ENCODE peak calls at places on chromosomes 1 and 21, in four cellular contexts. One of them, this sample, is unnamed.

GRCh38 chr1:178870944-178871343 is at the start of gene ANGPTL1:
- DNase-seq in colonic mucosa: no peak
- DNase-seq in PC-9: no peak
- DNase-seq in RWPE2: no peak
- DNase-seq in this sample: no peak

GRCh38 chr1:232369451-232369850 is 260.5 kb downstream of the SIPA1L2 start:
- DNase-seq in colonic mucosa: no peak
- DNase-seq in PC-9: no peak
- DNase-seq in RWPE2: no peak
- DNase-seq in this sample: no peak

GRCh38 chr1:223700942-223701637 is 11.2 kb upstream of the CAPN2 start:
- DNase-seq in colonic mucosa: no peak
- DNase-seq in PC-9: peak
- DNase-seq in RWPE2: peak
- DNase-seq in this sample: no peak

GRCh38 chr1:170630977-170631376 is 33.0 kb upstream of the PRRX1 start:
- DNase-seq in colonic mucosa: no peak
- DNase-seq in PC-9: no peak
- DNase-seq in RWPE2: no peak
- DNase-seq in this sample: no peak

GRCh38 chr1:193479187-193479586 is 292.8 kb upstream of the B3GALT2 start:
- DNase-seq in colonic mucosa: peak
- DNase-seq in PC-9: no peak
- DNase-seq in RWPE2: no peak
- DNase-seq in this sample: peak

GRCh38 chr1:14599173-14599754 is 779 bp downstream of the KAZN start:
- DNase-seq in colonic mucosa: no peak
- DNase-seq in PC-9: no peak
- DNase-seq in RWPE2: no peak
- DNase-seq in this sample: no peak

GRCh38 chr1:7313081-7313546 is 458.0 kb upstream of the VAMP3 start:
- DNase-seq in colonic mucosa: peak
- DNase-seq in PC-9: no peak
- DNase-seq in RWPE2: no peak
- DNase-seq in this sample: no peak

GRCh38 chr1:159341736-159342135 is 39.6 kb downstream of the FCER1A start:
- DNase-seq in colonic mucosa: no peak
- DNase-seq in PC-9: no peak
- DNase-seq in RWPE2: no peak
- DNase-seq in this sample: no peak

GRCh38 chr21:30268608-30269197 is 14.0 kb downstream of the KRTAP24-1 start:
- DNase-seq in colonic mucosa: peak
- DNase-seq in PC-9: no peak
- DNase-seq in RWPE2: no peak
- DNase-seq in this sample: no peak

GRCh38 chr1:175373786-175374623 is 181.4 kb upstream of the KIAA0040 start:
- DNase-seq in colonic mucosa: peak
- DNase-seq in PC-9: peak
- DNase-seq in RWPE2: no peak
- DNase-seq in this sample: no peak

GRCh38 chr1:94702440-94702810 is 117.7 kb upstream of the SLC44A3 start:
- DNase-seq in colonic mucosa: no peak
- DNase-seq in PC-9: no peak
- DNase-seq in RWPE2: no peak
- DNase-seq in this sample: no peak

GRCh38 chr1:56456426-56457101 is 122.8 kb downstream of the PLPP3 start:
- DNase-seq in colonic mucosa: no peak
- DNase-seq in PC-9: no peak
- DNase-seq in RWPE2: no peak
- DNase-seq in this sample: no peak

GRCh38 chr1:65581120-65581519 is 160.7 kb downstream of the LEPR start:
- DNase-seq in colonic mucosa: no peak
- DNase-seq in PC-9: no peak
- DNase-seq in RWPE2: no peak
- DNase-seq in this sample: no peak

GRCh38 chr1:151326619-151327222 is 495 bp downstream of the PI4KB start:
- DNase-seq in colonic mucosa: peak
- DNase-seq in PC-9: peak
- DNase-seq in RWPE2: no peak
- DNase-seq in this sample: peak

GRCh38 chr21:36835383-36835795 is 131.1 kb downstream of the HLCS start:
- DNase-seq in colonic mucosa: peak
- DNase-seq in PC-9: no peak
- DNase-seq in RWPE2: no peak
- DNase-seq in this sample: no peak

GRCh38 chr21:36841866-36842265 is 124.6 kb downstream of the HLCS start:
- DNase-seq in colonic mucosa: no peak
- DNase-seq in PC-9: no peak
- DNase-seq in RWPE2: no peak
- DNase-seq in this sample: no peak

GRCh38 chr21:36839735-36840134 is 126.7 kb downstream of the HLCS start:
- DNase-seq in colonic mucosa: no peak
- DNase-seq in PC-9: no peak
- DNase-seq in RWPE2: no peak
- DNase-seq in this sample: no peak

GRCh38 chr21:36834192-36834591 is 132.3 kb downstream of the HLCS start:
- DNase-seq in colonic mucosa: no peak
- DNase-seq in PC-9: no peak
- DNase-seq in RWPE2: no peak
- DNase-seq in this sample: no peak

DNA sequence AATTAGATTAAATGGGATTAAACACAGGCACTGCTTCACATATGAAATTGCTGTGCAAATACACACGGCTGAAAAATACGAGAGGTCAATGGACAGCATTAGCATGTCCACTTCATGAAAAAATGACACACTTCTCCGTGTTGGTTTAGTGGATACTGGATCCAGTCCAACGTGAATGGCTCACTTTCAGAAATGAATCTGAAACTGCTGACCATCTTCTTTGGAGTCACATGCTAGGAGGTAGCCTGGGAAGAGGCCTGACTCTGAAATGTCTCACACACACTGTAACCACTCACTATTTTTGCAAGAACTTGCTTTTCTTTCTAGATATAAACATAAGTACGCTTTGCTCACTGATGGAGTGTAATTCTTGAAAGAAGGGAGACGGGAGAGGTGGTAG is 127.3 kb downstream of the HLCS start:
- DNase-seq in colonic mucosa: no peak
- DNase-seq in PC-9: no peak
- DNase-seq in RWPE2: no peak
- DNase-seq in this sample: no peak
- H3K27ac ChIP-seq in colonic mucosa: no peak
- H3K27ac ChIP-seq in PC-9: no peak
- H3K27ac ChIP-seq in RWPE2: no peak
- H3K27ac ChIP-seq in this sample: no peak

GRCh38 chr1:244350027-244350426 is 101.7 kb downstream of the ADSS2 start:
- DNase-seq in colonic mucosa: no peak
- DNase-seq in PC-9: no peak
- DNase-seq in RWPE2: no peak
- DNase-seq in this sample: no peak

GRCh38 chr1:244354810-244355278 is 96.9 kb downstream of the ADSS2 start:
- DNase-seq in colonic mucosa: no peak
- DNase-seq in PC-9: no peak
- DNase-seq in RWPE2: no peak
- DNase-seq in this sample: no peak

GRCh38 chr1:244356371-244356770 is 95.3 kb downstream of the ADSS2 start:
- DNase-seq in colonic mucosa: no peak
- DNase-seq in PC-9: no peak
- DNase-seq in RWPE2: no peak
- DNase-seq in this sample: no peak

GRCh38 chr1:244352156-244352830 is 99.4 kb downstream of the ADSS2 start:
- DNase-seq in colonic mucosa: peak
- DNase-seq in PC-9: no peak
- DNase-seq in RWPE2: no peak
- DNase-seq in this sample: no peak

GRCh38 chr1:244353572-244354091 is 98.1 kb downstream of the ADSS2 start:
- DNase-seq in colonic mucosa: peak
- DNase-seq in PC-9: peak
- DNase-seq in RWPE2: peak
- DNase-seq in this sample: no peak
- H3K27ac ChIP-seq in colonic mucosa: peak
- H3K27ac ChIP-seq in PC-9: peak
- H3K27ac ChIP-seq in RWPE2: peak
- H3K27ac ChIP-seq in this sample: no peak

DNA sequence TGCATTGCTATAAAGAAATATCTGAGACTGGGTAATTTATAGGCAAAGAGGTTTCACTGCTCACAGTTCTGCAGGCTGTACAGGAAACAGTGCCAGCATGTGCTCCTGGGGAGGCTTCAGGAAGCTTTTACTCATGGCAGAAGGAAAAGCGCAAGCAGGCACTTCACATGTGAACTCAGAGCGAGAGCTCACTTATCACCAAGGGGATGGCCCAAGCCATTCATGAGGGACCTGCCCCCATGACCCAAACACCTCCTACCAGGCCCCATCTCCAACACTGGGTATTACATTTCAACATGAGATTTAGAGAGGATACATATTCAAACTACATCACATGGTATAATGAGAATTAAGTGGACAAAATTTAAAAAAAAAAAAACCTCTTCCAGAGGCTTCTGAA is 13.7 kb downstream of the WASF2 start:
- DNase-seq in colonic mucosa: no peak
- DNase-seq in PC-9: no peak
- DNase-seq in RWPE2: no peak
- DNase-seq in this sample: no peak
- H3K27ac ChIP-seq in colonic mucosa: no peak
- H3K27ac ChIP-seq in PC-9: no peak
- H3K27ac ChIP-seq in RWPE2: no peak
- H3K27ac ChIP-seq in this sample: peak

GRCh38 chr1:85318217-85318616 is 41.8 kb upstream of the BCL10 start:
- DNase-seq in colonic mucosa: no peak
- DNase-seq in PC-9: no peak
- DNase-seq in RWPE2: no peak
- DNase-seq in this sample: no peak
- H3K27ac ChIP-seq in colonic mucosa: no peak
- H3K27ac ChIP-seq in PC-9: no peak
- H3K27ac ChIP-seq in RWPE2: peak
- H3K27ac ChIP-seq in this sample: no peak

GRCh38 chr1:23546897-23547596 is 12.3 kb downstream of the ID3 start:
- DNase-seq in colonic mucosa: peak
- DNase-seq in PC-9: no peak
- DNase-seq in RWPE2: no peak
- DNase-seq in this sample: no peak
- H3K27ac ChIP-seq in colonic mucosa: peak
- H3K27ac ChIP-seq in PC-9: no peak
- H3K27ac ChIP-seq in RWPE2: no peak
- H3K27ac ChIP-seq in this sample: no peak

DNA sequence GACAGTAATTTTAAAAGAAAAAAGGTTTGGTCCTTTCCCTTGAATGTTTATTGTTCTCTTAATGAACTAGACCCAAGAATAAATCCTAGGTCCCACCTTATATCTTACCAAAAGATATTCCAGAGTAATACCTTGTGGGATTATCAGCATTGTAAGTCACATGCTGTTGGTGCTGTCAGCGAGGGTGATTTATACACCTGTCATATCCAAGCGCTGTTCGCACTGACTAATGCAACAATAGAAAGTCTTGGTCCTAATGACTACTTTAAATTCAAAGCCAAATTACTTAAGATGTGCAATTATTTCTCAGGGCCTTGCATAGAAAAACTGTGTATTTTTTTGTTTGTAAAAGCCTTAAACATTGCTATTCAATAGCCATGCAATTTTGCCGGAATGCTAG is 6.9 kb downstream of the GPR88 start:
- DNase-seq in colonic mucosa: no peak
- DNase-seq in PC-9: no peak
- DNase-seq in RWPE2: no peak
- DNase-seq in this sample: no peak
- H3K27ac ChIP-seq in colonic mucosa: no peak
- H3K27ac ChIP-seq in PC-9: no peak
- H3K27ac ChIP-seq in RWPE2: no peak
- H3K27ac ChIP-seq in this sample: no peak

GRCh38 chr1:173420330-173420806 is 56.8 kb upstream of the PRDX6 start:
- DNase-seq in colonic mucosa: peak
- DNase-seq in PC-9: peak
- DNase-seq in RWPE2: no peak
- DNase-seq in this sample: peak
- H3K27ac ChIP-seq in colonic mucosa: no peak
- H3K27ac ChIP-seq in PC-9: no peak
- H3K27ac ChIP-seq in RWPE2: no peak
- H3K27ac ChIP-seq in this sample: no peak

DNA sequence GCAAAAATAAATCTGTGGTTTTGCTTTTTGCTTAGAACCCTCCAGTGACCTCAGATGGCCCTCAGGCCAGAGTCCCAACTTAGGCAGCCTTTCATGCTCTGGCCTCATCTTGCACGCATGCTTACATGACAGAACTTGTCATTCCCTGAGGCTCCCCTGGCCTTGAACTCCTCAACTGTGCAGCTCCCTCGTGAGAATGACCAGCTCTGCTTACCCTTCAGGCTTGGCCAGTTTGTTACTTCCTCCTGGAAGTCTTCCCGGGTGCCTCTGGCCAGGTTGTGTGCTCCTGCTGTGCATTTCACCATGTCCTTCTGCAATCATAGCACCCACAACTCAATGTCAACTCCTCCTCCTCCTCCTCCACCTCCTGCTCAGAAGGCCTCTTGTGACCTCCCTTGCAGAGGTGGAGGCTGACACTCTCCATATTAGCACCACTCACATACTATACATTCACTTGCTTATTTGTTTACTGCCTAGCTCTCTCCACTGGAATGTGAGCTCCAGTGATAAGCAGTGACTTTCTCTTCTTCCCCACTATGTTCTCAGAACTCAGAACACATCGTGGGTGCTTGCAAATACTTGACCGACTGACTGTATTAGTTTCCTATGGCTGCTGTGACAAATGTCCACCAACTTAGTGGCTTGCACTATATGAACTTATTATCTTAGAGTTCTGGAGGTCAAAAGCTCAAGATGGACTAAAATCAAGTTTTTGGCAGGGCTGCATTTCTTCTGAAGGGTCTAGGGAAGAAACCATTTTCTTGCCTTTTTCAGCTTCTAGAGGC is 41.9 kb downstream of the RCSD1 start:
- DNase-seq in colonic mucosa: no peak
- DNase-seq in PC-9: no peak
- DNase-seq in RWPE2: no peak
- DNase-seq in this sample: no peak
- H3K27ac ChIP-seq in colonic mucosa: no peak
- H3K27ac ChIP-seq in PC-9: no peak
- H3K27ac ChIP-seq in RWPE2: no peak
- H3K27ac ChIP-seq in this sample: peak

This sample was measured in effector memory CD4-positive, alpha-beta T cell.